ENCODE peak calls at places on chromosomes 12 and 14, in five cellular contexts. One of them, this sample, is unnamed.

GRCh38 chr12:57522019-57522886 is at the start of gene MBD6:
- DNase-seq in NAMALWA: peak
- DNase-seq in non-pigmented ciliary epithelial cell: peak
- DNase-seq in activated CD4-positive, CD25-positive, alpha-beta regulatory T cell treated with anti-CD3 and anti-CD28 coated beads, Interleukin-2, amount 50 U/mL, for 72 hours: peak
- DNase-seq in ACHN: peak
- DNase-seq in this sample: peak

GRCh38 chr12:20917819-20918218 is 107.3 kb downstream of the SLCO1B3 start:
- DNase-seq in NAMALWA: no peak
- DNase-seq in activated CD4-positive, CD25-positive, alpha-beta regulatory T cell treated with anti-CD3 and anti-CD28 coated beads, Interleukin-2, amount 50 U/mL, for 72 hours: no peak
- DNase-seq in non-pigmented ciliary epithelial cell: no peak
- DNase-seq in ACHN: no peak
- DNase-seq in this sample: no peak

GRCh38 chr14:65095633-65096205 is 6.6 kb downstream of the MAX start:
- DNase-seq in NAMALWA: no peak
- DNase-seq in non-pigmented ciliary epithelial cell: peak
- DNase-seq in ACHN: no peak
- DNase-seq in activated CD4-positive, CD25-positive, alpha-beta regulatory T cell treated with anti-CD3 and anti-CD28 coated beads, Interleukin-2, amount 50 U/mL, for 72 hours: no peak
- DNase-seq in this sample: peak

GRCh38 chr14:99554757-99555531 is 49.1 kb downstream of the CCDC85C start:
- DNase-seq in NAMALWA: no peak
- DNase-seq in ACHN: no peak
- DNase-seq in activated CD4-positive, CD25-positive, alpha-beta regulatory T cell treated with anti-CD3 and anti-CD28 coated beads, Interleukin-2, amount 50 U/mL, for 72 hours: no peak
- DNase-seq in non-pigmented ciliary epithelial cell: no peak
- DNase-seq in this sample: no peak

GRCh38 chr12:5499566-5500325 is 67.8 kb downstream of the NTF3 start:
- DNase-seq in activated CD4-positive, CD25-positive, alpha-beta regulatory T cell treated with anti-CD3 and anti-CD28 coated beads, Interleukin-2, amount 50 U/mL, for 72 hours: no peak
- DNase-seq in non-pigmented ciliary epithelial cell: peak
- DNase-seq in NAMALWA: no peak
- DNase-seq in ACHN: no peak
- DNase-seq in this sample: peak

GRCh38 chr12:71755146-71755892 is 656 bp downstream of the RAB21 start:
- DNase-seq in activated CD4-positive, CD25-positive, alpha-beta regulatory T cell treated with anti-CD3 and anti-CD28 coated beads, Interleukin-2, amount 50 U/mL, for 72 hours: peak
- DNase-seq in non-pigmented ciliary epithelial cell: peak
- DNase-seq in ACHN: peak
- DNase-seq in NAMALWA: peak
- DNase-seq in this sample: peak

GRCh38 chr12:112463478-112463877 is 44.7 kb downstream of the PTPN11 start:
- DNase-seq in activated CD4-positive, CD25-positive, alpha-beta regulatory T cell treated with anti-CD3 and anti-CD28 coated beads, Interleukin-2, amount 50 U/mL, for 72 hours: no peak
- DNase-seq in ACHN: no peak
- DNase-seq in non-pigmented ciliary epithelial cell: no peak
- DNase-seq in NAMALWA: peak
- DNase-seq in this sample: no peak

GRCh38 chr14:90940318-90940962 is 120.0 kb downstream of the RPS6KA5 start:
- DNase-seq in activated CD4-positive, CD25-positive, alpha-beta regulatory T cell treated with anti-CD3 and anti-CD28 coated beads, Interleukin-2, amount 50 U/mL, for 72 hours: no peak
- DNase-seq in ACHN: no peak
- DNase-seq in non-pigmented ciliary epithelial cell: no peak
- DNase-seq in NAMALWA: no peak
- DNase-seq in this sample: no peak

GRCh38 chr12:98745578-98746391 is 100.7 kb downstream of the APAF1 start:
- DNase-seq in non-pigmented ciliary epithelial cell: no peak
- DNase-seq in activated CD4-positive, CD25-positive, alpha-beta regulatory T cell treated with anti-CD3 and anti-CD28 coated beads, Interleukin-2, amount 50 U/mL, for 72 hours: peak
- DNase-seq in NAMALWA: no peak
- DNase-seq in ACHN: no peak
- DNase-seq in this sample: peak

GRCh38 chr14:103890836-103891666 is 37.2 kb upstream of the TDRD9 start:
- DNase-seq in non-pigmented ciliary epithelial cell: no peak
- DNase-seq in ACHN: no peak
- DNase-seq in activated CD4-positive, CD25-positive, alpha-beta regulatory T cell treated with anti-CD3 and anti-CD28 coated beads, Interleukin-2, amount 50 U/mL, for 72 hours: no peak
- DNase-seq in NAMALWA: no peak
- DNase-seq in this sample: no peak

GRCh38 chr14:35399083-35399807 is 5.3 kb downstream of the NFKBIA start:
- DNase-seq in ACHN: no peak
- DNase-seq in activated CD4-positive, CD25-positive, alpha-beta regulatory T cell treated with anti-CD3 and anti-CD28 coated beads, Interleukin-2, amount 50 U/mL, for 72 hours: no peak
- DNase-seq in NAMALWA: no peak
- DNase-seq in non-pigmented ciliary epithelial cell: no peak
- DNase-seq in this sample: no peak

This sample was measured in AG08395.